ENCODE peak calls at places on chromosomes 13 and 19, in eight cellular contexts. I is suprapubic skin, A is mucosa of descending colon, N is endodermal cell, J is psoas muscle, F is uterus, G is vagina, H is spleen. P is an unnamed sample.

GRCh38 chr19:9945319-9945966 is 9.1 kb upstream of the OLFM2 start:
- DNase-seq in I (peak; percentile 92), F (peak; percentile 98), N (peak; percentile 72), J (peak; percentile 89), G (no peak), H (no peak), A (peak; percentile 60), P (peak; percentile 93)

GRCh38 chr13:44312898-44313551 is 60.6 kb upstream of the SERP2 start:
- DNase-seq in H (no peak), N (no peak), A (peak; percentile 30), G (no peak), J (no peak), F (no peak), I (no peak), P (peak; percentile 100)

GRCh38 chr13:51303882-51304281 is 35.6 kb upstream of the SERPINE3 start:
- DNase-seq in F (no peak), G (no peak), H (no peak), N (peak; percentile 24), I (no peak), A (no peak), J (no peak), P (no peak)

GRCh38 chr19:36032251-36033104 is at the start of gene CLIP3:
- DNase-seq in F (peak; percentile 81), N (peak; percentile 88), G (no peak), I (no peak), J (peak; percentile 61), A (no peak), H (no peak), P (no peak)

GRCh38 chr13:101026328-101026727 is 351.7 kb upstream of the TMTC4 start:
- DNase-seq in A (no peak), N (no peak), F (no peak), H (no peak), G (no peak), J (no peak), I (no peak), P (no peak)

GRCh38 chr19:54011507-54012211 is 20.2 kb downstream of the CACNG6 start:
- DNase-seq in J (no peak), F (no peak), N (peak; percentile 76), A (no peak), H (no peak), G (no peak), I (no peak), P (no peak)

GRCh38 chr13:40503966-40504591 is 162.4 kb downstream of the FOXO1 start:
- DNase-seq in F (no peak), I (no peak), H (no peak), A (no peak), J (no peak), G (no peak), N (no peak), P (peak; percentile 89)

GRCh38 chr19:50663280-50663790 is 14.1 kb downstream of the C19orf81 start:
- DNase-seq in G (no peak), I (no peak), N (no peak), A (no peak), J (no peak), F (no peak), H (no peak), P (no peak)

GRCh38 chr13:27131202-27131623 is 40.4 kb downstream of the USP12 start:
- DNase-seq in A (peak; percentile 41), I (no peak), N (no peak), J (no peak), G (no peak), F (no peak), H (no peak), P (peak; percentile 95)

GRCh38 chr19:38483016-38483630 is 49.6 kb downstream of the RYR1 start:
- DNase-seq in A (no peak), F (no peak), I (no peak), H (no peak), J (no peak), N (no peak), G (no peak), P (no peak)

GRCh38 chr19:38473201-38473600 is 39.7 kb downstream of the RYR1 start:
- DNase-seq in H (no peak), A (no peak), N (no peak), F (no peak), G (no peak), J (no peak), I (no peak), P (no peak)

GRCh38 chr19:38482496-38482895 is 49.0 kb downstream of the RYR1 start:
- DNase-seq in J (no peak), G (no peak), A (no peak), I (no peak), N (no peak), F (no peak), H (no peak), P (no peak)

GRCh38 chr19:38475176-38475575 is 41.7 kb downstream of the RYR1 start:
- DNase-seq in H (no peak), F (no peak), N (no peak), G (no peak), I (no peak), J (no peak), A (no peak), P (no peak)

DNA sequence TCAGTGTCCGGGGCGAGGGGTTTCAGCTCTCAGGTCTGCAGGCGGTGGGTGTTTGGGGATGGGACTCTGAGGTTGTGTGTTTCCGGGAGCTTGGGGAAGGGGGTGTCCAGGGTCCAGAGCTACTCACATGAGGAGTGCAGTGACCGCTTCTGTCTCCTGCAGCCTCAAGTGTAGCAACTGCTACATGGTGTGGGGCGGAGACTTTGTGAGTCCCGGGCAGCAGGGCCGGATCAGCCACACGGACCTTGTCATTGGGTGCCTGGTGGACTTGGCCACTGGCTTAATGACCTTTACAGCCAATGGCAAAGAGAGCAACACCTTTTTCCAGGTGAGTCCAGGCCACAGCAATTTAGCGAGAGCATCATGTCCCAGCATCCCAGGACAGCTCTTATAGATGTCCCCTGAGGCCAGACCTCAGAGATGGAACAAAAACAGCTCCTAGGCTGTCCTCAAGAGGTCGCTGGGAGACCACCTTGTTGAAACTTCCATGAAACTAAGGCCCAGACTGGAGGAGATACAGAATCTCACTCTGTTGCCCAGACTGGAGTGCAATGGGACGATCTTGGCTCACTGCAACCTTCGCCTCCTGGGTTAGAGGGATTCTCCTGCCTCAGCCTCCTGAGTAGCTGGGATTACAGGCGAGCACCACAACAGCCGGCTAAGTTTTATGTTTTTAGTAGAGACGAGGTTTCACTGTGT is 44.9 kb downstream of the RYR1 start:
- DNase-seq in J (no peak), A (no peak), N (peak; percentile 84), G (no peak), F (no peak), H (no peak), I (no peak), P (no peak)
- TF ChIP-seq CTCF in J (no peak), A (no peak), N (peak; percentile 77), G (no peak), F (no peak), H (no peak), I (no peak), P (peak; percentile 42)

GRCh38 chr19:1243768-1244692 is 2.5 kb downstream of the ATP5F1D start:
- DNase-seq in H (peak; percentile 97), F (peak; percentile 90), A (peak; percentile 90), G (no peak), N (peak; percentile 95), I (peak; percentile 94), J (peak; percentile 92), P (peak; percentile 59)
- H3K4me1 ChIP-seq in H (peaks cover 52% of the 10 kb centered on the region), F (peaks cover 18% of the 10 kb centered on the region), A (peaks cover 60% of the 10 kb centered on the region), G (peaks cover 76% of the 10 kb centered on the region), N (peaks cover 5% of the 10 kb centered on the region), I (peaks cover 85% of the 10 kb centered on the region), J (peaks cover 60% of the 10 kb centered on the region), P (peaks cover 3% of the 10 kb centered on the region)

GRCh38 chr19:13526552-13526951 is 20.3 kb upstream of the CACNA1A start:
- DNase-seq in G (no peak), A (no peak), J (no peak), F (no peak), N (peak; percentile 89), H (no peak), I (no peak), P (peak; percentile 18)
- TF ChIP-seq CTCF in G (no peak), A (no peak), J (no peak), F (no peak), N (peak; percentile 73), H (no peak), I (no peak), P (peak; percentile 48)

DNA sequence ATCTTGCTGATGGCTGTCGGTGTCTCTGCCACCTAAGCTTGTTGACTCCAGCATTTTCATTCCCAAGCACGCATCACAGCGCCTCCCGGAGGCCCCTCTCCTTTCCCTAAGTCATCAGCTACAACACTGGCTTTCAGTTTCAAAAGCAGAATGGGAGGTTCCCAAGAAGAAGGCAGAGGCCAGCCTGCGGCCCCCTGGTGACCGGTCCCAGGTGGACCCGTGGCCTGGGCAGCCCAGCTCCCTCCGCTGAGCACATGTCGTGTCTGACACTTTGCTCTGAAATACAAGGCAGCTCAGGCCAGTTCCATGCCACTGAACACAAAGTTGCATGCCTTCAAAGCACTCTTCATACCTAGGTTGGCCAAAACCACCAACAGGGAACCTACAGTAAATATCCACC is 8.5 kb downstream of the MLLT1 start:
- DNase-seq in J (no peak), H (no peak), N (peak; percentile 80), F (no peak), A (no peak), G (no peak), I (no peak), P (no peak)
- H3K4me1 ChIP-seq in J (peaks cover 61% of the 10 kb centered on the region), H (peaks cover 3% of the 10 kb centered on the region), N (peaks cover 40% of the 10 kb centered on the region), F (peaks cover 40% of the 10 kb centered on the region), A (peaks cover 24% of the 10 kb centered on the region), G (peaks cover 74% of the 10 kb centered on the region), I (peaks cover 83% of the 10 kb centered on the region), P (no peaks in the 10 kb centered on the region)

GRCh38 chr13:24308488-24309020 is 826 bp upstream of the C1QTNF9 start:
- DNase-seq in I (no peak), J (no peak), G (no peak), N (no peak), H (no peak), A (no peak), F (no peak), P (no peak)

GRCh38 chr13:24308068-24308445 is 1.3 kb upstream of the C1QTNF9 start:
- DNase-seq in F (no peak), J (no peak), I (no peak), N (no peak), G (no peak), A (no peak), H (no peak), P (no peak)

GRCh38 chr13:24313449-24313848 is 4.1 kb downstream of the C1QTNF9 start:
- DNase-seq in J (no peak), G (no peak), I (no peak), A (no peak), N (no peak), H (no peak), F (no peak), P (no peak)
- TF ChIP-seq CTCF in J (peak; percentile 21), G (no peak), I (no peak), A (no peak), N (peak; percentile 47), H (peak; percentile 29), F (peak; percentile 26), P (peak; percentile 47)

GRCh38 chr13:91123456-91124127 is 223.9 kb upstream of the MIR17HG start:
- DNase-seq in I (no peak), N (peak; percentile 55), G (no peak), J (no peak), F (no peak), H (no peak), A (no peak), P (no peak)
- H3K4me1 ChIP-seq in I (no peaks in the 10 kb centered on the region), N (no peaks in the 10 kb centered on the region), G (no peaks in the 10 kb centered on the region), J (no peaks in the 10 kb centered on the region), F (no peaks in the 10 kb centered on the region), H (no peaks in the 10 kb centered on the region), A (no peaks in the 10 kb centered on the region), P (no peaks in the 10 kb centered on the region)

DNA sequence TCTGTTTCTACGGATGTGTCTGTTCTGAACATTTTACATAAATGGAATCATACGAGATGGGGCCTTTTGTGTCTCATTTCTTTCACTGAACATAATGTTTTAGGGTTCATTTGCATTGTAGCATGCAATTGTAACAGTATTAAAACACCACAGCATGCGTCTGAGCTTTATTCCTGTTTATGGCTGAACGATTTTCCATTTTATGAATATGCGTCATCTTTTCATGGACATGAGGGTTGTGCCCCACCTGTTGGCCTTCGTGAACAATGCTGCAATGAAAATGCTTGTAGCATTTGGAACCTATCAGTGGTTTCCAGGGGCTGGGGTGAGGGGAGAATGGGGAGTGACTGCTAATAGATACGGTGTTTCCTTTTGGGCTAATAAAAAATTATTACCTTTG is 5.1 kb downstream of the OR10H1 start:
- DNase-seq in F (no peak), A (peak; percentile 68), J (no peak), I (no peak), N (no peak), H (no peak), G (no peak), P (no peak)
- TF ChIP-seq CTCF in F (peak; percentile 39), A (peak; percentile 19), J (no peak), I (peak; percentile 32), N (no peak), H (no peak), G (peak; percentile 11), P (peak; percentile 49)

P was measured in foreskin keratinocyte.